ENCODE peak calls at places on chromosomes 12 and 14, in seven cellular contexts. G, N, Q, O, F, M and D are unnamed samples.

GRCh38 chr14:96633096-96633495 is 130.9 kb downstream of the PAPOLA start:
- DNase-seq in G (no peak), N (no peak), Q (no peak), O (no peak), F (no peak), M (no peak), D (no peak)

GRCh38 chr14:53793790-53794560 is 162.7 kb downstream of the BMP4 start:
- DNase-seq in G (no peak), N (no peak), Q (no peak), O (no peak), F (no peak), M (peak; percentile 40), D (no peak)

GRCh38 chr14:99270491-99271287 is 1.3 kb downstream of the BCL11B start:
- DNase-seq in G (no peak), N (peak; percentile 54), Q (peak; percentile 85), O (no peak), F (no peak), M (no peak), D (no peak)

GRCh38 chr12:3202734-3203446 is 125.7 kb downstream of the TSPAN9 start:
- DNase-seq in G (no peak), N (peak; percentile 83), Q (peak; percentile 93), O (peak; percentile 78), F (no peak), M (peak; percentile 28), D (peak; percentile 20)

GRCh38 chr12:28378749-28379148 is 188.5 kb downstream of the CCDC91 start:
- DNase-seq in G (no peak), N (no peak), Q (no peak), O (no peak), F (no peak), M (no peak), D (no peak)

GRCh38 chr12:69345742-69346141 is 2.4 kb upstream of the LYZ start:
- DNase-seq in G (no peak), N (no peak), Q (no peak), O (peak; percentile 26), F (no peak), M (no peak), D (no peak)

GRCh38 chr12:18476866-18477265 is 215.5 kb downstream of the PIK3C2G start:
- DNase-seq in G (no peak), N (no peak), Q (no peak), O (no peak), F (no peak), M (no peak), D (no peak)

GRCh38 chr14:57221931-57222330 is 46.8 kb downstream of the EXOC5 start:
- DNase-seq in G (no peak), N (no peak), Q (no peak), O (no peak), F (no peak), M (no peak), D (no peak)

GRCh38 chr12:27083861-27084271 is 1.5 kb upstream of the C12orf71 start:
- DNase-seq in G (no peak), N (no peak), Q (no peak), O (no peak), F (no peak), M (no peak), D (no peak)

GRCh38 chr14:32998433-32998832 is 59.8 kb downstream of the NPAS3 start:
- DNase-seq in G (no peak), N (no peak), Q (no peak), O (no peak), F (no peak), M (no peak), D (no peak)

GRCh38 chr12:3964404-3964803 is 91.2 kb upstream of the PARP11 start:
- DNase-seq in G (peak; percentile 1), N (peak; percentile 24), Q (peak; percentile 70), O (peak; percentile 22), F (no peak), M (peak; percentile 18), D (peak; percentile 7)

GRCh38 chr14:103548463-103549351 is 13.8 kb downstream of the BAG5 start:
- DNase-seq in G (no peak), N (peak; percentile 24), Q (no peak), O (no peak), F (no peak), M (no peak), D (no peak)

GRCh38 chr12:38258411-38258810 is 58.2 kb upstream of the ALG10B start:
- DNase-seq in G (no peak), N (no peak), Q (no peak), O (no peak), F (no peak), M (no peak), D (no peak)

GRCh38 chr14:51206462-51206861 is 33.6 kb upstream of the TMX1 start:
- DNase-seq in G (no peak), N (no peak), Q (no peak), O (no peak), F (no peak), M (no peak), D (no peak)

GRCh38 chr12:132030367-132031038 is 80.8 kb downstream of the EP400 start:
- DNase-seq in G (no peak), N (no peak), Q (no peak), O (no peak), F (no peak), M (no peak), D (peak; percentile 54)

GRCh38 chr14:102248121-102248520 is 56.8 kb downstream of the MOK start:
- DNase-seq in G (no peak), N (no peak), Q (no peak), O (no peak), F (no peak), M (no peak), D (no peak)

DNA sequence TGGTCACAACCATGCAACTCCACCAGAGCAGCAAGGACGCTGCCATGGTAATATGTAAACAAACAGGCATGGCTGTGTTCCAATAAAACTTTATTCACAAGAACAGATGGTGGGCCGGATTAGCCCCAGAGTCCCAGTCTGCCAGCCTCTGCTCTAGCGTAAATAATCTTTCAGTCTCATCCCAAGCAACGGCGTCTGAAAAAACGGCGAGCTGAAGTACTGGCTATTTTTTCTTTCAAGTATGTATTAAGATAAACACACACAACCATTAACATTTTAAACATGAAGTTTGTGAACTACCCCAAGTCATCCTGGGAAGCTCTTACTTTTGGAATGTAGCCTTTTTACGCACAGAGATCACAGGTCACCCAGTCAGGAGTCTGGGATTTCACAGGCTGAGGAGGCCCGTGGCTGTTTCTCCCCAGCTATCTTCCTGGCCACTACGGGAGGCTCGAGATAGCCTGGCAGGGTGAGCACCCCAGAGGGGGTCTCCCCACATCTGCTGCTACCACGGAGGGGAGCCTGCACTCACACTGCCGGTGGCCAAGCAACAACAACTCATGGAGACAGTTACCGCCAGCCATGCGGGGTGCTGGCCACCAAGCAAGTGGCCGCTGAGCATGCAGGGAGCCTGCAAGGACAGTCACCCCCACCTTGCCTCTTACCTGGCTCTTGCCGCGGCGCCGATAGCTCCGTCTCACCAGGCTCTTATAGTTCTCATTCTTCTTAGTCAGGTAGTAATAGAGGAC is 124.6 kb downstream of the RFLNA start:
- DNase-seq in G (no peak), N (no peak), Q (no peak), O (no peak), F (no peak), M (no peak), D (no peak)
- TF ChIP-seq SIN3A in G (no peak), N (no peak), Q (no peak), O (no peak), F (no peak), M (no peak), D (no peak)

GRCh38 chr12:49050507-49051372 is 9.9 kb downstream of the KMT2D start:
- DNase-seq in G (no peak), N (no peak), Q (no peak), O (no peak), F (no peak), M (no peak), D (no peak)
- TF ChIP-seq POLR2AphosphoS5 in G (no peak), N (no peak), Q (no peak), O (no peak), F (no peak), M (no peak), D (no peak)

GRCh38 chr12:111454311-111454710 is 48.6 kb downstream of the SH2B3 start:
- DNase-seq in G (no peak), N (no peak), Q (peak; percentile 31), O (no peak), F (no peak), M (no peak), D (no peak)
- H3K27me3 ChIP-seq in G (no peaks in the 10 kb centered on the region), N (no peaks in the 10 kb centered on the region), Q (no peaks in the 10 kb centered on the region), O (no peaks in the 10 kb centered on the region), F (no peaks in the 10 kb centered on the region), M (no peaks in the 10 kb centered on the region), D (no peaks in the 10 kb centered on the region)

GRCh38 chr12:94644141-94644575 is 6.2 kb downstream of the TMCC3 start:
- DNase-seq in G (no peak), N (no peak), Q (no peak), O (no peak), F (peak; percentile 26), M (no peak), D (peak; percentile 22)

GRCh38 chr12:94648578-94648977 is 1.8 kb downstream of the TMCC3 start:
- DNase-seq in G (no peak), N (no peak), Q (no peak), O (no peak), F (no peak), M (no peak), D (no peak)

GRCh38 chr12:94643585-94643984 is 6.8 kb downstream of the TMCC3 start:
- DNase-seq in G (no peak), N (no peak), Q (no peak), O (no peak), F (no peak), M (no peak), D (no peak)

GRCh38 chr12:94641283-94641682 is 9.1 kb downstream of the TMCC3 start:
- DNase-seq in G (no peak), N (no peak), Q (no peak), O (no peak), F (no peak), M (no peak), D (no peak)

GRCh38 chr12:94644622-94645021 is 5.7 kb downstream of the TMCC3 start:
- DNase-seq in G (no peak), N (no peak), Q (no peak), O (no peak), F (peak; percentile 49), M (no peak), D (no peak)
- TF ChIP-seq SIN3A in G (no peak), N (no peak), Q (no peak), O (no peak), F (no peak), M (no peak), D (no peak)

DNA sequence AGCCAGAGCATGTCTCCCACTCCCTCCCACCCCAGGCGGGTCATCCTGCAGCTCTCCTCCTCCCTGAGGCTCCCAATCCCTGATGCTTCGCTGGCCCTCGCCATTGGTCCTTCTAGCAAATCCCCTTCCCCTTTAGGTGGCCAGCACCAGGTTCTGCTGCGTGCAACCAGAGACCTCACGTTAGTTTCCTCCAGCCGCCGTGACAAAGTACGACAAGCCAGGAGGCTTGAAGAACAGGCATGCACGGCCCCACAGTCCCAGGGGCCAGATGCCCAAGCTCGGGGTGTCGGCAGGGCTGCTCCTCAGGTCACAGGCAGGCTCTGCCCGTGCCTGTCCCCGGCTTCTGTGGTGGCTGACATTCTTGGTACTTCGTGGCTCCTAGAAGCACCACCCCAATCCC is 95.8 kb downstream of the RIMBP2 start:
- DNase-seq in G (no peak), N (no peak), Q (no peak), O (no peak), F (no peak), M (no peak), D (no peak)
- TF ChIP-seq POLR2AphosphoS5 in G (no peak), N (no peak), Q (no peak), O (no peak), F (no peak), M (no peak), D (no peak)